ENCODE peak calls at places on chromosomes 2 and 18, in seven cellular contexts. L, F, V, P, J, G and D are unnamed samples.

GRCh38 chr18:33744032-33744697 is 166.1 kb downstream of the ASXL3 start:
- DNase-seq in P (no peak), F (no peak), G (no peak), J (no peak), L (peak), V (no peak), D (peak)

GRCh38 chr2:21052044-21052443 is 8.2 kb upstream of the APOB start:
- DNase-seq in F (no peak), J (peak), G (no peak), P (no peak), L (no peak), V (peak), D (peak)

GRCh38 chr2:159879061-159879604 is 81.1 kb upstream of the CD302 start:
- DNase-seq in L (no peak), J (no peak), G (no peak), F (no peak), V (no peak), P (no peak), D (no peak)

GRCh38 chr2:188379748-188380147 is 88.1 kb downstream of the GULP1 start:
- DNase-seq in F (no peak), P (no peak), J (no peak), G (no peak), V (no peak), L (no peak), D (no peak)

GRCh38 chr2:113886479-113887383 is 3.2 kb upstream of the ACTR3 start:
- DNase-seq in G (no peak), P (peak), L (no peak), V (peak), J (peak), F (no peak), D (no peak)

GRCh38 chr18:47422524-47422923 is 171.1 kb upstream of the SKOR2 start:
- DNase-seq in P (no peak), G (peak), J (no peak), F (peak), L (no peak), V (peak), D (no peak)

GRCh38 chr2:53475320-53475719 is 292.3 kb upstream of the CHAC2 start:
- DNase-seq in G (no peak), V (no peak), P (no peak), J (no peak), L (no peak), F (no peak), D (no peak)

GRCh38 chr2:206159346-206160123 is at the start of the genes EEF1B2 and NDUFS1:
- DNase-seq in P (peak), G (peak), L (peak), V (peak), F (peak), J (peak), D (peak)

GRCh38 chr2:136235451-136236418 is 117.8 kb upstream of the CXCR4 start:
- DNase-seq in G (no peak), V (no peak), F (no peak), J (no peak), L (no peak), P (no peak), D (no peak)

GRCh38 chr18:48230459-48231113 is 178.6 kb downstream of the ZBTB7C start:
- DNase-seq in V (peak), J (peak), F (peak), G (peak), P (no peak), L (no peak), D (peak)

GRCh38 chr2:210199854-210200253 is 25.4 kb downstream of the ACADL start:
- DNase-seq in P (no peak), V (no peak), F (no peak), J (no peak), G (no peak), L (no peak), D (no peak)

GRCh38 chr2:179440642-179441251 is 176.1 kb upstream of the SESTD1 start:
- DNase-seq in F (peak), L (no peak), P (no peak), J (no peak), G (peak), V (no peak), D (peak)

GRCh38 chr2:237128026-237128703 is 42.5 kb downstream of the COPS8 start:
- DNase-seq in F (peak), L (peak), J (peak), P (peak), V (peak), G (peak), D (peak)

GRCh38 chr18:77068321-77068841 is 64.2 kb downstream of the MBP start:
- DNase-seq in F (no peak), L (no peak), G (no peak), V (no peak), P (no peak), J (peak), D (peak)

GRCh38 chr2:100676346-100676745 is 113.6 kb downstream of the PDCL3 start:
- DNase-seq in V (no peak), J (no peak), L (no peak), P (no peak), F (no peak), G (no peak), D (no peak)

GRCh38 chr18:48639772-48640432 is 101.1 kb downstream of the CTIF start:
- DNase-seq in P (no peak), V (no peak), F (no peak), G (peak), J (no peak), L (no peak), D (no peak)

GRCh38 chr2:201833796-201834195 is 27.5 kb downstream of the CDK15 start:
- DNase-seq in F (no peak), V (no peak), J (no peak), P (no peak), L (no peak), G (peak), D (no peak)

GRCh38 chr2:215833531-215834162 is 179.7 kb downstream of the MREG start:
- DNase-seq in P (no peak), V (no peak), L (no peak), G (no peak), J (no peak), F (no peak), D (peak)

GRCh38 chr2:31828891-31829290 is 181.9 kb downstream of the MEMO1 start:
- DNase-seq in P (no peak), V (no peak), L (no peak), F (no peak), J (no peak), G (no peak), D (no peak)

GRCh38 chr2:3666613-3666975 is 8.6 kb downstream of the ALLC start:
- DNase-seq in J (peak), G (no peak), V (peak), P (no peak), L (no peak), F (no peak), D (no peak)

GRCh38 chr2:77108915-77109314 is 413.3 kb downstream of the LRRTM4 start:
- DNase-seq in V (no peak), L (no peak), F (no peak), J (no peak), G (no peak), P (no peak), D (no peak)

DNA sequence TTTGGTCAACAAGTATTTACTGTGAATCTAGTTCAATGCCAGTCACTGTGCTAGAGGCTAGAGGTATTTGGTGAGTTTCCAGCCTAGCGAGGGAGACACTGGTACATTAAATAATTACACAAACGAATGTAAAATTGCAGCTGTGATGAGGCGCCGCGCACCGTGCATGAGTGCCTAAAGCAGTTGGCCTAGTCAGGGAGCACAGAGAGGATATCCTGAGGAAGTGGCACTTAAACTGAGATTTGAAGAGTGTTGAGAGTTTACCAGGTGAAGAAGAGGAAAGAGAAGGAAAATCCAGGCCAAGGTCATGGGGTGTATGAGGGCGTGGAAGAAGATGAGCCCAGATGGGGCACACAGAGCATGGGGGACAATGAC is 157.6 kb upstream of the NDUFV2 start:
- DNase-seq in P (no peak), G (no peak), F (no peak), V (no peak), L (no peak), J (no peak), D (no peak)
- H3K4me3 ChIP-seq in P (no peak), G (no peak), F (no peak), V (no peak), L (no peak), J (no peak), D (no peak)

GRCh38 chr18:55353806-55354205 is 234.2 kb downstream of the TCF4 start:
- DNase-seq in G (no peak), F (no peak), V (no peak), J (no peak), L (no peak), P (no peak), D (no peak)
- H3K27ac ChIP-seq in G (peak), F (peak), V (no peak), J (no peak), L (no peak), P (peak), D (no peak)

GRCh38 chr18:79682481-79682880 is 2.9 kb downstream of the CTDP1 start:
- DNase-seq in P (no peak), V (no peak), F (no peak), J (peak), G (no peak), L (no peak), D (no peak)
- H3K4me3 ChIP-seq in P (no peak), V (no peak), F (no peak), J (no peak), G (no peak), L (no peak), D (no peak)

GRCh38 chr18:78826631-78827030 is 153.0 kb upstream of the SALL3 start:
- DNase-seq in G (no peak), V (no peak), F (no peak), P (no peak), L (no peak), J (no peak), D (no peak)
- H3K27ac ChIP-seq in G (no peak), V (no peak), F (no peak), P (no peak), L (no peak), J (no peak), D (no peak)